ENCODE peak calls at places on chromosomes 1 and 21, in six cellular contexts. J is renal cortical epithelial cell; Y is RKO; R is effector CD4-positive, alpha-beta T cell; D is EL; B is body of pancreas. S is an unnamed sample.

GRCh38 chr1:243312962-243313634 is 57.3 kb downstream of the SDCCAG8 start:
- DNase-seq in D (no peak), B (no peak), Y (no peak), R (no peak), J (peak; percentile 80), S (no peak)

GRCh38 chr1:114750780-114751179 is 7.0 kb downstream of the CSDE1 start:
- DNase-seq in Y (no peak), R (no peak), D (no peak), B (no peak), J (peak; percentile 21), S (no peak)

GRCh38 chr1:165369255-165369848 is 12.8 kb upstream of the LMX1A start:
- DNase-seq in R (peak; percentile 45), J (peak; percentile 11), Y (peak; percentile 40), D (peak; percentile 41), B (peak; percentile 55), S (peak; percentile 45)

GRCh38 chr1:182127656-182128055 is 66.1 kb upstream of the ZNF648 start:
- DNase-seq in Y (no peak), R (no peak), J (no peak), B (no peak), D (no peak), S (no peak)

GRCh38 chr1:63987014-63987630 is 213.3 kb downstream of the ROR1 start:
- DNase-seq in R (no peak), J (no peak), D (peak; percentile 67), B (no peak), Y (no peak), S (no peak)

GRCh38 chr1:40462956-40463590 is 12.8 kb downstream of the ZFP69B start:
- DNase-seq in Y (peak; percentile 49), J (no peak), B (no peak), D (no peak), R (no peak), S (no peak)

GRCh38 chr1:117735045-117735992 is 129.5 kb downstream of the TENT5C start:
- DNase-seq in R (no peak), Y (peak; percentile 64), J (peak; percentile 74), D (peak; percentile 67), B (peak; percentile 35), S (peak; percentile 39)

GRCh38 chr1:232707142-232707541 is 77.2 kb upstream of the SIPA1L2 start:
- DNase-seq in B (peak; percentile 67), Y (no peak), J (no peak), R (no peak), D (no peak), S (no peak)

GRCh38 chr21:26027696-26028095 is 142.9 kb downstream of the APP start:
- DNase-seq in J (no peak), R (no peak), B (no peak), D (peak; percentile 16), Y (peak; percentile 56), S (no peak)

GRCh38 chr1:66764994-66765578 is 12.8 kb downstream of the DYNLT5 start:
- DNase-seq in R (peak; percentile 41), Y (peak; percentile 77), J (peak; percentile 60), D (peak; percentile 56), B (peak; percentile 34), S (peak; percentile 6)

GRCh38 chr1:41365320-41365633 is 4.0 kb downstream of the FOXO6 start:
- DNase-seq in R (no peak), J (no peak), B (no peak), D (no peak), Y (no peak), S (no peak)

GRCh38 chr1:174398246-174398645 is 49.5 kb upstream of the GPR52 start:
- DNase-seq in R (no peak), D (peak; percentile 80), Y (no peak), J (peak; percentile 67), B (no peak), S (no peak)

GRCh38 chr1:234745844-234746797 is 136.1 kb upstream of the IRF2BP2 start:
- DNase-seq in B (no peak), R (no peak), Y (peak; percentile 18), D (peak; percentile 53), J (peak; percentile 97), S (no peak)

GRCh38 chr1:172486805-172487454 is 43.1 kb upstream of the PIGC start:
- DNase-seq in J (no peak), D (no peak), R (no peak), Y (no peak), B (no peak), S (no peak)

GRCh38 chr1:11650331-11650991 is 3.8 kb downstream of the FBXO2 start:
- DNase-seq in J (peak; percentile 50), D (peak; percentile 75), R (peak; percentile 70), B (peak; percentile 95), Y (peak; percentile 83), S (peak; percentile 90)

GRCh38 chr1:226945106-226945857 is 5.2 kb downstream of the COQ8A start:
- DNase-seq in Y (no peak), B (peak; percentile 96), R (no peak), D (no peak), J (peak; percentile 63), S (no peak)

GRCh38 chr1:181206513-181206912 is 118.0 kb downstream of the IER5 start:
- DNase-seq in J (no peak), B (no peak), D (no peak), Y (no peak), R (no peak), S (no peak)

GRCh38 chr1:173202430-173203145 is 4.5 kb downstream of the TNFSF4 start:
- DNase-seq in D (peak; percentile 87), J (peak; percentile 78), Y (peak; percentile 65), B (peak; percentile 27), R (no peak), S (no peak)

GRCh38 chr1:34603594-34603993 is 151.3 kb upstream of the GJB5 start:
- DNase-seq in R (no peak), D (no peak), J (no peak), Y (no peak), B (no peak), S (no peak)

GRCh38 chr1:163561570-163562295 is 240.0 kb downstream of the NUF2 start:
- DNase-seq in B (no peak), Y (peak; percentile 40), D (peak; percentile 12), J (peak; percentile 15), R (no peak), S (no peak)

GRCh38 chr1:243343970-243344749 is 88.3 kb downstream of the SDCCAG8 start:
- DNase-seq in B (no peak), R (no peak), D (peak; percentile 31), Y (peak; percentile 57), J (peak; percentile 62), S (peak; percentile 35)

GRCh38 chr1:54126271-54126815 is 26.5 kb downstream of the CDCP2 start:
- DNase-seq in R (no peak), J (no peak), D (no peak), B (peak; percentile 69), Y (no peak), S (no peak)

GRCh38 chr1:54934869-54935268 is 45.6 kb upstream of the TMEM61 start:
- DNase-seq in B (no peak), D (peak; percentile 95), J (peak; percentile 94), Y (no peak), R (no peak), S (no peak)

GRCh38 chr1:239914827-239915231 is 176.9 kb upstream of the FMN2 start:
- DNase-seq in Y (no peak), R (no peak), J (peak; percentile 84), D (peak; percentile 96), B (no peak), S (no peak)

GRCh38 chr1:25989860-25990650 is 7.8 kb downstream of the PAFAH2 start:
- DNase-seq in R (no peak), J (no peak), Y (no peak), D (no peak), B (no peak), S (no peak)

GRCh38 chr21:41707231-41707988 is 59.4 kb downstream of the RIPK4 start:
- DNase-seq in Y (no peak), D (no peak), B (peak; percentile 49), R (no peak), J (peak; percentile 53), S (no peak)

GRCh38 chr21:20997308-20997632 is 939 bp upstream of the NCAM2 start:
- DNase-seq in D (no peak), R (no peak), J (no peak), Y (no peak), B (peak; percentile 13), S (no peak)

GRCh38 chr1:17742590-17742989 is 12.5 kb upstream of the ACTL8 start:
- DNase-seq in R (no peak), B (no peak), D (no peak), J (no peak), Y (no peak), S (no peak)

GRCh38 chr1:37288900-37289299 is 185.5 kb upstream of the ZC3H12A start:
- DNase-seq in R (no peak), J (no peak), Y (no peak), D (no peak), B (no peak), S (no peak)

GRCh38 chr1:59564192-59564891 is 250.4 kb upstream of the HOOK1 start:
- DNase-seq in B (no peak), D (peak; percentile 26), R (no peak), J (no peak), Y (no peak), S (no peak)

GRCh38 chr1:109530457-109531204 is 9.0 kb upstream of the GPR61 start:
- DNase-seq in D (no peak), R (no peak), Y (no peak), B (no peak), J (no peak), S (no peak)

S was measured in CD8-positive, alpha-beta memory T cell.